ENCODE peak calls at places on chromosomes 4 and X, in four cellular contexts. One of them, this sample, is unnamed.

GRCh38 chr4:123235431-123235830 is 161.2 kb upstream of the SPRY1 start:
- DNase-seq in heart right ventricle: no peak
- DNase-seq in H54: no peak
- DNase-seq in head of caudate nucleus: no peak
- DNase-seq in this sample: no peak

GRCh38 chrX:74351760-74352159 is 47.8 kb downstream of the ZCCHC13 start:
- DNase-seq in heart right ventricle: no peak
- DNase-seq in H54: no peak
- DNase-seq in head of caudate nucleus: no peak
- DNase-seq in this sample: no peak

GRCh38 chr4:158121203-158121586 is 51.6 kb downstream of the GASK1B start:
- DNase-seq in heart right ventricle: no peak
- DNase-seq in H54: peak
- DNase-seq in head of caudate nucleus: no peak
- DNase-seq in this sample: no peak

GRCh38 chrX:143115466-143115865 is 89.7 kb downstream of the SPANXN4 start:
- DNase-seq in heart right ventricle: no peak
- DNase-seq in H54: no peak
- DNase-seq in head of caudate nucleus: no peak
- DNase-seq in this sample: no peak

GRCh38 chr4:53711916-53712315 is 120.6 kb upstream of the LNX1 start:
- DNase-seq in heart right ventricle: no peak
- DNase-seq in H54: no peak
- DNase-seq in head of caudate nucleus: no peak
- DNase-seq in this sample: no peak

GRCh38 chrX:124242160-124242559 is 90.3 kb upstream of the TEX13D start:
- DNase-seq in heart right ventricle: no peak
- DNase-seq in H54: no peak
- DNase-seq in head of caudate nucleus: no peak
- DNase-seq in this sample: no peak

GRCh38 chrX:135931644-135932487 is 38.4 kb downstream of the SAGE1 start:
- DNase-seq in heart right ventricle: peak
- DNase-seq in H54: no peak
- DNase-seq in head of caudate nucleus: peak
- DNase-seq in this sample: peak

GRCh38 chr4:15695240-15695699 is 7.6 kb upstream of the BST1 start:
- DNase-seq in heart right ventricle: no peak
- DNase-seq in H54: peak
- DNase-seq in head of caudate nucleus: no peak
- DNase-seq in this sample: no peak

GRCh38 chr4:7964890-7965662 is 25.4 kb upstream of the AFAP1 start:
- DNase-seq in heart right ventricle: peak
- DNase-seq in H54: no peak
- DNase-seq in head of caudate nucleus: no peak
- DNase-seq in this sample: no peak

GRCh38 chrX:14919421-14919820 is 46.2 kb downstream of the MOSPD2 start:
- DNase-seq in heart right ventricle: no peak
- DNase-seq in H54: no peak
- DNase-seq in head of caudate nucleus: no peak
- DNase-seq in this sample: no peak

GRCh38 chr4:83364312-83364711 is 29.7 kb upstream of the HPSE start:
- DNase-seq in heart right ventricle: no peak
- DNase-seq in H54: no peak
- DNase-seq in head of caudate nucleus: no peak
- DNase-seq in this sample: no peak

GRCh38 chr4:77797239-77797638 is 21.9 kb downstream of the CNOT6L start:
- DNase-seq in heart right ventricle: no peak
- DNase-seq in H54: no peak
- DNase-seq in head of caudate nucleus: no peak
- DNase-seq in this sample: no peak

GRCh38 chrX:118847676-118848075 is 24.1 kb downstream of the ZCCHC12 start:
- DNase-seq in heart right ventricle: no peak
- DNase-seq in H54: peak
- DNase-seq in head of caudate nucleus: peak
- DNase-seq in this sample: no peak

GRCh38 chr4:82247171-82247570 is 126.6 kb downstream of the HNRNPD start:
- DNase-seq in heart right ventricle: no peak
- DNase-seq in H54: no peak
- DNase-seq in head of caudate nucleus: no peak
- DNase-seq in this sample: no peak

GRCh38 chr4:109432676-109433075 is 939 bp upstream of the SEC24B start:
- DNase-seq in heart right ventricle: no peak
- DNase-seq in H54: no peak
- DNase-seq in head of caudate nucleus: no peak
- DNase-seq in this sample: no peak

GRCh38 chr4:177128306-177128705 is 181.4 kb upstream of the NEIL3 start:
- DNase-seq in heart right ventricle: no peak
- DNase-seq in H54: no peak
- DNase-seq in head of caudate nucleus: no peak
- DNase-seq in this sample: no peak

GRCh38 chrX:97215166-97215565 is 331.5 kb downstream of the RPA4 start:
- DNase-seq in heart right ventricle: no peak
- DNase-seq in H54: no peak
- DNase-seq in head of caudate nucleus: no peak
- DNase-seq in this sample: no peak

GRCh38 chr4:185950891-185951290 is 118.1 kb upstream of the TLR3 start:
- DNase-seq in heart right ventricle: no peak
- DNase-seq in H54: no peak
- DNase-seq in head of caudate nucleus: no peak
- DNase-seq in this sample: no peak

GRCh38 chr4:34922325-34922724 is 1322.0 kb downstream of the ARAP2 start:
- DNase-seq in heart right ventricle: no peak
- DNase-seq in H54: no peak
- DNase-seq in head of caudate nucleus: no peak
- DNase-seq in this sample: no peak

GRCh38 chr4:131381055-131381454 is 1768.0 kb upstream of the PCDH10 start:
- DNase-seq in heart right ventricle: no peak
- DNase-seq in H54: no peak
- DNase-seq in head of caudate nucleus: no peak
- DNase-seq in this sample: no peak

GRCh38 chr4:6309755-6310154 is 40.1 kb downstream of the WFS1 start:
- DNase-seq in heart right ventricle: no peak
- DNase-seq in H54: no peak
- DNase-seq in head of caudate nucleus: no peak
- DNase-seq in this sample: no peak

GRCh38 chr4:69497886-69498395 is 2.2 kb upstream of the UGT2B4 start:
- DNase-seq in heart right ventricle: no peak
- DNase-seq in H54: no peak
- DNase-seq in head of caudate nucleus: no peak
- DNase-seq in this sample: no peak

GRCh38 chrX:9279271-9279596 is 185.6 kb upstream of the TBL1X start:
- DNase-seq in heart right ventricle: no peak
- DNase-seq in H54: no peak
- DNase-seq in head of caudate nucleus: no peak
- DNase-seq in this sample: no peak

GRCh38 chr4:120918788-120919187 is 3.7 kb downstream of the PRDM5 start:
- DNase-seq in heart right ventricle: peak
- DNase-seq in H54: no peak
- DNase-seq in head of caudate nucleus: peak
- DNase-seq in this sample: no peak

GRCh38 chr4:39320381-39321115 is 45.6 kb downstream of the RFC1 start:
- DNase-seq in heart right ventricle: no peak
- DNase-seq in H54: no peak
- DNase-seq in head of caudate nucleus: no peak
- DNase-seq in this sample: no peak

GRCh38 chr4:79198886-79199591 is 126.8 kb downstream of the NAA11 start:
- DNase-seq in heart right ventricle: no peak
- DNase-seq in H54: no peak
- DNase-seq in head of caudate nucleus: no peak
- DNase-seq in this sample: no peak

GRCh38 chr4:152408514-152409327 is 127.2 kb downstream of the FBXW7 start:
- DNase-seq in heart right ventricle: no peak
- DNase-seq in H54: no peak
- DNase-seq in head of caudate nucleus: peak
- DNase-seq in this sample: no peak

GRCh38 chr4:149897784-149898183 is 82.1 kb upstream of the IQCM start:
- DNase-seq in heart right ventricle: no peak
- DNase-seq in H54: no peak
- DNase-seq in head of caudate nucleus: no peak
- DNase-seq in this sample: no peak

GRCh38 chrX:3518870-3519269 is 172.4 kb upstream of the MXRA5 start:
- DNase-seq in heart right ventricle: peak
- DNase-seq in H54: peak
- DNase-seq in head of caudate nucleus: no peak
- DNase-seq in this sample: no peak

GRCh38 chrX:71618303-71618721 is at the start of gene CXCR3:
- DNase-seq in heart right ventricle: peak
- DNase-seq in H54: no peak
- DNase-seq in head of caudate nucleus: no peak
- DNase-seq in this sample: no peak

GRCh38 chr4:68180858-68181531 is 51.3 kb upstream of the TMPRSS11F start:
- DNase-seq in heart right ventricle: no peak
- DNase-seq in H54: no peak
- DNase-seq in head of caudate nucleus: no peak
- DNase-seq in this sample: no peak

GRCh38 chrX:14363719-14364118 is 165.6 kb upstream of the GLRA2 start:
- DNase-seq in heart right ventricle: no peak
- DNase-seq in H54: no peak
- DNase-seq in head of caudate nucleus: no peak
- DNase-seq in this sample: no peak

GRCh38 chrX:23334871-23335599 is 386 bp downstream of the PTCHD1 start:
- DNase-seq in heart right ventricle: no peak
- DNase-seq in H54: no peak
- DNase-seq in head of caudate nucleus: no peak
- DNase-seq in this sample: peak

GRCh38 chrX:16573781-16574180 is 76.2 kb upstream of the S100G start:
- DNase-seq in heart right ventricle: no peak
- DNase-seq in H54: peak
- DNase-seq in head of caudate nucleus: no peak
- DNase-seq in this sample: no peak

GRCh38 chr4:3676196-3676595 is 90.0 kb upstream of the ADRA2C start:
- DNase-seq in heart right ventricle: no peak
- DNase-seq in H54: no peak
- DNase-seq in head of caudate nucleus: no peak
- DNase-seq in this sample: peak

This sample was measured in glutamatergic neuron.